ENCODE peak calls at places on chromosomes 12 and 14, in seven cellular contexts. One of them, this sample, is unnamed.
A peak's percentile ranks its signal among the peaks of the same experiment; 100 is the strongest.

GRCh38 chr12:120367924-120368788 is 808 bp downstream of the MSI1 start:
- DNase-seq in spleen: no peak
- DNase-seq in Peyer's patch: no peak
- DNase-seq in upper lobe of right lung: no peak
- DNase-seq in transverse colon: peak; percentile 22
- DNase-seq in brain microvascular endothelial cell: no peak
- DNase-seq in progenitor cell of endocrine pancreas: no peak
- DNase-seq in this sample: no peak

GRCh38 chr14:62428429-62429203 is 616.6 kb downstream of the KCNH5 start:
- DNase-seq in spleen: no peak
- DNase-seq in Peyer's patch: no peak
- DNase-seq in upper lobe of right lung: no peak
- DNase-seq in transverse colon: no peak
- DNase-seq in brain microvascular endothelial cell: peak; percentile 44
- DNase-seq in progenitor cell of endocrine pancreas: no peak
- DNase-seq in this sample: no peak

GRCh38 chr14:59155886-59156285 is 32.6 kb upstream of the DAAM1 start:
- DNase-seq in spleen: no peak
- DNase-seq in Peyer's patch: no peak
- DNase-seq in upper lobe of right lung: no peak
- DNase-seq in transverse colon: no peak
- DNase-seq in brain microvascular endothelial cell: no peak
- DNase-seq in progenitor cell of endocrine pancreas: no peak
- DNase-seq in this sample: peak; percentile 16

GRCh38 chr12:113049976-113050742 is 6.4 kb upstream of the DTX1 start:
- DNase-seq in spleen: no peak
- DNase-seq in Peyer's patch: peak; percentile 71
- DNase-seq in upper lobe of right lung: peak; percentile 65
- DNase-seq in transverse colon: peak; percentile 33
- DNase-seq in brain microvascular endothelial cell: no peak
- DNase-seq in progenitor cell of endocrine pancreas: no peak
- DNase-seq in this sample: no peak

GRCh38 chr12:127538325-127538724 is 728.6 kb upstream of the TMEM132C start:
- DNase-seq in spleen: no peak
- DNase-seq in Peyer's patch: no peak
- DNase-seq in upper lobe of right lung: no peak
- DNase-seq in transverse colon: no peak
- DNase-seq in brain microvascular endothelial cell: no peak
- DNase-seq in progenitor cell of endocrine pancreas: no peak
- DNase-seq in this sample: no peak

GRCh38 chr14:54637270-54637669 is 70.3 kb downstream of the SAMD4A start:
- DNase-seq in spleen: no peak
- DNase-seq in Peyer's patch: no peak
- DNase-seq in upper lobe of right lung: no peak
- DNase-seq in transverse colon: no peak
- DNase-seq in brain microvascular endothelial cell: no peak
- DNase-seq in progenitor cell of endocrine pancreas: no peak
- DNase-seq in this sample: no peak

GRCh38 chr12:52208424-52209165 is 16.8 kb upstream of the KRT80 start:
- DNase-seq in spleen: peak; percentile 48
- DNase-seq in Peyer's patch: no peak
- DNase-seq in upper lobe of right lung: peak; percentile 38
- DNase-seq in transverse colon: no peak
- DNase-seq in brain microvascular endothelial cell: no peak
- DNase-seq in progenitor cell of endocrine pancreas: no peak
- DNase-seq in this sample: no peak

GRCh38 chr12:67394600-67394999 is 125.4 kb downstream of the CAND1 start:
- DNase-seq in spleen: no peak
- DNase-seq in Peyer's patch: no peak
- DNase-seq in upper lobe of right lung: no peak
- DNase-seq in transverse colon: no peak
- DNase-seq in brain microvascular endothelial cell: peak; percentile 80
- DNase-seq in progenitor cell of endocrine pancreas: no peak
- DNase-seq in this sample: peak; percentile 80

GRCh38 chr12:109760031-109760929 is 46.7 kb downstream of the FAM222A start:
- DNase-seq in spleen: peak; percentile 86
- DNase-seq in Peyer's patch: peak; percentile 52
- DNase-seq in upper lobe of right lung: peak; percentile 88
- DNase-seq in transverse colon: peak; percentile 50
- DNase-seq in brain microvascular endothelial cell: no peak
- DNase-seq in progenitor cell of endocrine pancreas: peak; percentile 7
- DNase-seq in this sample: no peak

GRCh38 chr12:6540181-6540877 is 6.0 kb downstream of the GAPDH start:
- DNase-seq in spleen: peak; percentile 92
- DNase-seq in Peyer's patch: peak; percentile 95
- DNase-seq in upper lobe of right lung: peak; percentile 91
- DNase-seq in transverse colon: peak; percentile 96
- DNase-seq in brain microvascular endothelial cell: peak; percentile 82
- DNase-seq in progenitor cell of endocrine pancreas: no peak
- DNase-seq in this sample: peak; percentile 95

GRCh38 chr12:13564266-13564810 is 367.8 kb downstream of the EMP1 start:
- DNase-seq in spleen: no peak
- DNase-seq in Peyer's patch: no peak
- DNase-seq in upper lobe of right lung: no peak
- DNase-seq in transverse colon: no peak
- DNase-seq in brain microvascular endothelial cell: no peak
- DNase-seq in progenitor cell of endocrine pancreas: no peak
- DNase-seq in this sample: no peak
- TF ChIP-seq CTCF in spleen: no peak
- TF ChIP-seq CTCF in Peyer's patch: no peak
- TF ChIP-seq CTCF in upper lobe of right lung: no peak
- TF ChIP-seq CTCF in transverse colon: no peak
- TF ChIP-seq CTCF in brain microvascular endothelial cell: no peak
- TF ChIP-seq CTCF in progenitor cell of endocrine pancreas: no peak
- TF ChIP-seq CTCF in this sample: no peak

DNA sequence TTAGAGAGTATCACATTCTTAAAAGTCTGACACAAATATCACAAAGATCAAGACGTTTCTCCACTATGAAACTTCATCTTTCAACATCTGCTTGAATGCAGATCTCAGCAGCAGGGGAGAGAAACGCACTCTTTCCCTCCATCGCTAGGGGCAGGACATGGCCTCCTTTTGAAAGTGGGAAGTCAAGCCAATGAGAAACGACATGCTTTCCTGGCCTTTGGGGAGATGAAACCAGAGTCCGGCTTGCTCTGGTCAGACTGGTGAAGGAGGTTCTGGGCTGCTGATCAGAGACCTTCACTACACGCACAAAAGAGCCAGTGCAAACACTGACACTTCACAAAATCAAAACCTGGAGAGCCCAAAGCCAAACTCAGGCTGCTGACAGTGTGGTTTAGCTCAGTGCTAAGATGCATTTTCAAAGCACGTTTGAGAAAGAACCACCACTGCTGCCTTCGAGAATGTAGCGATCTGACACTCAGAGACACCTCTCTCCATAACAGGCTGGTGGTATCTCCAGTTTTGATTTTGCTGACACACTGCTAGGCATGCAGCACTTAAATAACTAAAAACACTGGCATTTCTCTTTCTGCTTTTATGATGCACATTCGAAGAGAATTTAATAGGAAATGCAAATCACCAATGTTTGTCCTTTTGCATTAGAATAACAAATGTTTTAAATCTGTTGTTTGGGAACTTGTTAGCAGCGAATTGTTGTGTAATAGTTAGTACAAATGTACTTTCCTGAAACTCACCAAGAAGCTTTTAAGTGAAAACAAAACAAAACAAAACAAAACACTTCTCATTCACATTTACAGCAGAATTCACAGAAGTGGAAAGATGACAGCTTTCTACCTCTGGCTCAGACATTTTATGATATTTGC is 93.9 kb upstream of the OVCH1 start:
- DNase-seq in spleen: no peak
- DNase-seq in Peyer's patch: no peak
- DNase-seq in upper lobe of right lung: no peak
- DNase-seq in transverse colon: no peak
- DNase-seq in brain microvascular endothelial cell: peak; percentile 31
- DNase-seq in progenitor cell of endocrine pancreas: no peak
- DNase-seq in this sample: peak; percentile 62
- TF ChIP-seq CTCF in spleen: no peak
- TF ChIP-seq CTCF in Peyer's patch: no peak
- TF ChIP-seq CTCF in upper lobe of right lung: peak; percentile 16
- TF ChIP-seq CTCF in transverse colon: no peak
- TF ChIP-seq CTCF in brain microvascular endothelial cell: peak; percentile 73
- TF ChIP-seq CTCF in progenitor cell of endocrine pancreas: peak; percentile 58
- TF ChIP-seq CTCF in this sample: peak; percentile 68

GRCh38 chr14:77278461-77279230 is 7.6 kb upstream of the NGB start:
- DNase-seq in spleen: peak; percentile 56
- DNase-seq in Peyer's patch: no peak
- DNase-seq in upper lobe of right lung: no peak
- DNase-seq in transverse colon: no peak
- DNase-seq in brain microvascular endothelial cell: no peak
- DNase-seq in progenitor cell of endocrine pancreas: no peak
- DNase-seq in this sample: no peak
- TF ChIP-seq CTCF in spleen: no peak
- TF ChIP-seq CTCF in Peyer's patch: no peak
- TF ChIP-seq CTCF in upper lobe of right lung: no peak
- TF ChIP-seq CTCF in transverse colon: no peak
- TF ChIP-seq CTCF in brain microvascular endothelial cell: no peak
- TF ChIP-seq CTCF in progenitor cell of endocrine pancreas: no peak
- TF ChIP-seq CTCF in this sample: no peak

GRCh38 chr14:92780865-92781264 is 13.2 kb upstream of the GOLGA5 start:
- DNase-seq in spleen: no peak
- DNase-seq in Peyer's patch: no peak
- DNase-seq in upper lobe of right lung: no peak
- DNase-seq in transverse colon: no peak
- DNase-seq in brain microvascular endothelial cell: peak; percentile 22
- DNase-seq in progenitor cell of endocrine pancreas: no peak
- DNase-seq in this sample: no peak
- TF ChIP-seq CTCF in spleen: no peak
- TF ChIP-seq CTCF in Peyer's patch: no peak
- TF ChIP-seq CTCF in upper lobe of right lung: no peak
- TF ChIP-seq CTCF in transverse colon: no peak
- TF ChIP-seq CTCF in brain microvascular endothelial cell: no peak
- TF ChIP-seq CTCF in progenitor cell of endocrine pancreas: no peak
- TF ChIP-seq CTCF in this sample: no peak

GRCh38 chr12:54605138-54605970 is 16.9 kb upstream of the PPP1R1A start:
- DNase-seq in spleen: no peak
- DNase-seq in Peyer's patch: no peak
- DNase-seq in upper lobe of right lung: no peak
- DNase-seq in transverse colon: no peak
- DNase-seq in brain microvascular endothelial cell: no peak
- DNase-seq in progenitor cell of endocrine pancreas: no peak
- DNase-seq in this sample: no peak
- TF ChIP-seq CTCF in spleen: no peak
- TF ChIP-seq CTCF in Peyer's patch: no peak
- TF ChIP-seq CTCF in upper lobe of right lung: no peak
- TF ChIP-seq CTCF in transverse colon: no peak
- TF ChIP-seq CTCF in brain microvascular endothelial cell: no peak
- TF ChIP-seq CTCF in progenitor cell of endocrine pancreas: no peak
- TF ChIP-seq CTCF in this sample: no peak

GRCh38 chr14:20332386-20332945 is 613 bp downstream of the CCNB1IP1 start:
- DNase-seq in spleen: no peak
- DNase-seq in Peyer's patch: no peak
- DNase-seq in upper lobe of right lung: no peak
- DNase-seq in transverse colon: peak; percentile 11
- DNase-seq in brain microvascular endothelial cell: no peak
- DNase-seq in progenitor cell of endocrine pancreas: no peak
- DNase-seq in this sample: peak; percentile 16
- TF ChIP-seq CTCF in spleen: no peak
- TF ChIP-seq CTCF in Peyer's patch: no peak
- TF ChIP-seq CTCF in upper lobe of right lung: no peak
- TF ChIP-seq CTCF in transverse colon: no peak
- TF ChIP-seq CTCF in brain microvascular endothelial cell: no peak
- TF ChIP-seq CTCF in progenitor cell of endocrine pancreas: peak; percentile 4
- TF ChIP-seq CTCF in this sample: no peak

GRCh38 chr14:86790408-86791364 is 1202.3 kb downstream of the GALC start:
- DNase-seq in spleen: no peak
- DNase-seq in Peyer's patch: no peak
- DNase-seq in upper lobe of right lung: no peak
- DNase-seq in transverse colon: no peak
- DNase-seq in brain microvascular endothelial cell: no peak
- DNase-seq in progenitor cell of endocrine pancreas: no peak
- DNase-seq in this sample: no peak
- TF ChIP-seq CTCF in spleen: no peak
- TF ChIP-seq CTCF in Peyer's patch: no peak
- TF ChIP-seq CTCF in upper lobe of right lung: no peak
- TF ChIP-seq CTCF in transverse colon: no peak
- TF ChIP-seq CTCF in brain microvascular endothelial cell: no peak
- TF ChIP-seq CTCF in progenitor cell of endocrine pancreas: no peak
- TF ChIP-seq CTCF in this sample: no peak

DNA sequence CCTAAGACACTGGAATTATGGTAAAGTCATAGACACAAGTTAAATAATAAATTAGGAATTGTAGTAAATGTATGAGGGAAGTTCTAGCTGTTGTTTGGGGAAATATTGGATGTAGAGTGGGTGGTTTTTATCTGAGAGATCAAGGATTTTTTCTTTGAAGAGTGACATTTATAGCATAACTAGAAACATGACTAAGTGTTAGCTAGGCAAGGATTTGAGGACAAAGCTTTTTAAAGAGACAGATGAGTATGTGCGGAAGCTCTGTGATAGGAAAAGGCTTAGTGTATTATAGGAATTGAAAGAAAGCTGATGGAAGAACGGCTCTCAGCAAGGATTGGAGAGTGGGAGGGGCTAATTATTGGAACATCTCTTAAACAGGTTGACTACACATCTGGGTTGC is 24.5 kb downstream of the PDZRN4 start:
- DNase-seq in spleen: no peak
- DNase-seq in Peyer's patch: no peak
- DNase-seq in upper lobe of right lung: no peak
- DNase-seq in transverse colon: no peak
- DNase-seq in brain microvascular endothelial cell: no peak
- DNase-seq in progenitor cell of endocrine pancreas: no peak
- DNase-seq in this sample: no peak
- TF ChIP-seq CTCF in spleen: no peak
- TF ChIP-seq CTCF in Peyer's patch: no peak
- TF ChIP-seq CTCF in upper lobe of right lung: no peak
- TF ChIP-seq CTCF in transverse colon: no peak
- TF ChIP-seq CTCF in brain microvascular endothelial cell: no peak
- TF ChIP-seq CTCF in progenitor cell of endocrine pancreas: no peak
- TF ChIP-seq CTCF in this sample: no peak

GRCh38 chr14:74048291-74048690 is 29.1 kb downstream of the BBOF1 start:
- DNase-seq in spleen: no peak
- DNase-seq in Peyer's patch: no peak
- DNase-seq in upper lobe of right lung: no peak
- DNase-seq in transverse colon: no peak
- DNase-seq in brain microvascular endothelial cell: no peak
- DNase-seq in progenitor cell of endocrine pancreas: no peak
- DNase-seq in this sample: no peak
- TF ChIP-seq CTCF in spleen: no peak
- TF ChIP-seq CTCF in Peyer's patch: no peak
- TF ChIP-seq CTCF in upper lobe of right lung: no peak
- TF ChIP-seq CTCF in transverse colon: no peak
- TF ChIP-seq CTCF in brain microvascular endothelial cell: peak; percentile 41
- TF ChIP-seq CTCF in progenitor cell of endocrine pancreas: peak; percentile 15
- TF ChIP-seq CTCF in this sample: no peak